ENCODE peak calls at places on chromosomes 11 and 22, in seven cellular contexts. One of them, this sample, is unnamed.

GRCh38 chr11:106724293-106724892 is 293.9 kb downstream of the GUCY1A2 start:
- DNase-seq in NCI-H1105: no peak
- DNase-seq in fibroblast of the conjunctiva: no peak
- DNase-seq in left cardiac atrium: no peak
- DNase-seq in ACHN: no peak
- DNase-seq in MM.1S: no peak
- DNase-seq in heart right ventricle: no peak
- DNase-seq in this sample: peak; percentile 2

GRCh38 chr22:35318346-35319215 is 18.9 kb downstream of the TOM1 start:
- DNase-seq in NCI-H1105: no peak
- DNase-seq in fibroblast of the conjunctiva: no peak
- DNase-seq in left cardiac atrium: no peak
- DNase-seq in ACHN: no peak
- DNase-seq in MM.1S: no peak
- DNase-seq in heart right ventricle: no peak
- DNase-seq in this sample: no peak

GRCh38 chr11:66860449-66860831 is 3.6 kb downstream of the LRFN4 start:
- DNase-seq in NCI-H1105: no peak
- DNase-seq in fibroblast of the conjunctiva: no peak
- DNase-seq in left cardiac atrium: no peak
- DNase-seq in ACHN: no peak
- DNase-seq in MM.1S: no peak
- DNase-seq in heart right ventricle: no peak
- DNase-seq in this sample: no peak

GRCh38 chr11:68266936-68267880 is 4.6 kb downstream of the C11orf24 start:
- DNase-seq in NCI-H1105: no peak
- DNase-seq in fibroblast of the conjunctiva: no peak
- DNase-seq in left cardiac atrium: no peak
- DNase-seq in ACHN: no peak
- DNase-seq in MM.1S: no peak
- DNase-seq in heart right ventricle: no peak
- DNase-seq in this sample: no peak

GRCh38 chr11:17730608-17731462 is 3.7 kb upstream of the KCNC1 start:
- DNase-seq in NCI-H1105: peak; percentile 97
- DNase-seq in fibroblast of the conjunctiva: peak; percentile 68
- DNase-seq in left cardiac atrium: peak; percentile 80
- DNase-seq in ACHN: peak; percentile 73
- DNase-seq in MM.1S: peak; percentile 61
- DNase-seq in heart right ventricle: peak; percentile 81
- DNase-seq in this sample: peak; percentile 91

GRCh38 chr22:19737846-19738663 is 14.7 kb downstream of the GP1BB start:
- DNase-seq in NCI-H1105: no peak
- DNase-seq in fibroblast of the conjunctiva: no peak
- DNase-seq in left cardiac atrium: no peak
- DNase-seq in ACHN: no peak
- DNase-seq in MM.1S: no peak
- DNase-seq in heart right ventricle: no peak
- DNase-seq in this sample: no peak

GRCh38 chr22:29108137-29108536 is 35.3 kb downstream of the KREMEN1 start:
- DNase-seq in NCI-H1105: no peak
- DNase-seq in fibroblast of the conjunctiva: no peak
- DNase-seq in left cardiac atrium: no peak
- DNase-seq in ACHN: no peak
- DNase-seq in MM.1S: no peak
- DNase-seq in heart right ventricle: no peak
- DNase-seq in this sample: peak; percentile 25

GRCh38 chr11:110951041-110951440 is 238.8 kb upstream of the ARHGAP20 start:
- DNase-seq in NCI-H1105: no peak
- DNase-seq in fibroblast of the conjunctiva: no peak
- DNase-seq in left cardiac atrium: no peak
- DNase-seq in ACHN: no peak
- DNase-seq in MM.1S: no peak
- DNase-seq in heart right ventricle: no peak
- DNase-seq in this sample: no peak

GRCh38 chr11:65291613-65292012 is 23.1 kb upstream of the CDC42EP2 start:
- DNase-seq in NCI-H1105: no peak
- DNase-seq in fibroblast of the conjunctiva: no peak
- DNase-seq in left cardiac atrium: no peak
- DNase-seq in ACHN: no peak
- DNase-seq in MM.1S: no peak
- DNase-seq in heart right ventricle: no peak
- DNase-seq in this sample: peak; percentile 54

GRCh38 chr11:133904818-133905515 is 51.8 kb downstream of the IGSF9B start:
- DNase-seq in NCI-H1105: no peak
- DNase-seq in fibroblast of the conjunctiva: no peak
- DNase-seq in left cardiac atrium: no peak
- DNase-seq in ACHN: no peak
- DNase-seq in MM.1S: no peak
- DNase-seq in heart right ventricle: no peak
- DNase-seq in this sample: no peak

GRCh38 chr22:50308597-50308935 is 1.1 kb upstream of the PLXNB2 start:
- DNase-seq in NCI-H1105: no peak
- DNase-seq in fibroblast of the conjunctiva: no peak
- DNase-seq in left cardiac atrium: peak; percentile 84
- DNase-seq in ACHN: no peak
- DNase-seq in MM.1S: no peak
- DNase-seq in heart right ventricle: peak; percentile 89
- DNase-seq in this sample: peak; percentile 50

GRCh38 chr22:48477031-48477721 is 1350.5 kb downstream of the BRD1 start:
- DNase-seq in NCI-H1105: no peak
- DNase-seq in fibroblast of the conjunctiva: no peak
- DNase-seq in left cardiac atrium: no peak
- DNase-seq in ACHN: no peak
- DNase-seq in MM.1S: no peak
- DNase-seq in heart right ventricle: peak; percentile 64
- DNase-seq in this sample: no peak

GRCh38 chr11:94018721-94019120 is 2.4 kb upstream of the HEPHL1 start:
- DNase-seq in NCI-H1105: no peak
- DNase-seq in fibroblast of the conjunctiva: no peak
- DNase-seq in left cardiac atrium: no peak
- DNase-seq in ACHN: no peak
- DNase-seq in MM.1S: no peak
- DNase-seq in heart right ventricle: no peak
- DNase-seq in this sample: no peak

GRCh38 chr11:58912124-58912523 is 27.2 kb upstream of the GLYATL1 start:
- DNase-seq in NCI-H1105: no peak
- DNase-seq in fibroblast of the conjunctiva: no peak
- DNase-seq in left cardiac atrium: no peak
- DNase-seq in ACHN: peak; percentile 70
- DNase-seq in MM.1S: no peak
- DNase-seq in heart right ventricle: no peak
- DNase-seq in this sample: no peak

GRCh38 chr11:131913267-131913666 is 542.9 kb downstream of the NTM start:
- DNase-seq in NCI-H1105: no peak
- DNase-seq in fibroblast of the conjunctiva: no peak
- DNase-seq in left cardiac atrium: no peak
- DNase-seq in ACHN: no peak
- DNase-seq in MM.1S: no peak
- DNase-seq in heart right ventricle: no peak
- DNase-seq in this sample: no peak

GRCh38 chr11:134478611-134479010 is 66.6 kb upstream of the B3GAT1 start:
- DNase-seq in NCI-H1105: no peak
- DNase-seq in fibroblast of the conjunctiva: no peak
- DNase-seq in left cardiac atrium: no peak
- DNase-seq in ACHN: no peak
- DNase-seq in MM.1S: no peak
- DNase-seq in heart right ventricle: no peak
- DNase-seq in this sample: no peak

This sample was measured in A549.